ENCODE peak calls at places on chromosomes 7 and 10, in four cellular contexts. C is SJCRH30; I is CD8-positive, alpha-beta T cell; E is IMR-90. O is an unnamed sample.

GRCh38 chr7:6386779-6387178 is 61.0 kb downstream of the DAGLB start:
- DNase-seq in E (no peak), I (no peak), C (no peak), O (no peak)

GRCh38 chr7:118129037-118129436 is 54.9 kb upstream of the LSM8 start:
- DNase-seq in C (no peak), I (no peak), E (no peak), O (peak; percentile 11)

GRCh38 chr10:131777921-131778320 is 122.9 kb upstream of the PPP2R2D start:
- DNase-seq in I (no peak), E (no peak), C (no peak), O (no peak)

GRCh38 chr7:31416381-31416780 is 75.9 kb upstream of the NEUROD6 start:
- DNase-seq in E (no peak), C (no peak), I (no peak), O (no peak)

GRCh38 chr7:130392456-130392860 is 12.2 kb downstream of the CPA1 start:
- DNase-seq in I (no peak), E (peak; percentile 71), C (no peak), O (no peak)

GRCh38 chr7:149670288-149670687 is 103.1 kb downstream of the ZNF467 start:
- DNase-seq in I (no peak), E (peak; percentile 10), C (peak; percentile 63), O (no peak)

GRCh38 chr7:3649250-3649649 is 348.2 kb downstream of the SDK1 start:
- DNase-seq in I (no peak), C (peak; percentile 7), E (peak; percentile 25), O (no peak)

GRCh38 chr10:91493313-91493712 is 83.2 kb downstream of the HECTD2 start:
- DNase-seq in E (peak; percentile 63), I (no peak), C (no peak), O (peak; percentile 15)

GRCh38 chr7:81846398-81846797 is 76.6 kb upstream of the HGF start:
- DNase-seq in E (peak; percentile 74), C (no peak), I (no peak), O (no peak)

DNA sequence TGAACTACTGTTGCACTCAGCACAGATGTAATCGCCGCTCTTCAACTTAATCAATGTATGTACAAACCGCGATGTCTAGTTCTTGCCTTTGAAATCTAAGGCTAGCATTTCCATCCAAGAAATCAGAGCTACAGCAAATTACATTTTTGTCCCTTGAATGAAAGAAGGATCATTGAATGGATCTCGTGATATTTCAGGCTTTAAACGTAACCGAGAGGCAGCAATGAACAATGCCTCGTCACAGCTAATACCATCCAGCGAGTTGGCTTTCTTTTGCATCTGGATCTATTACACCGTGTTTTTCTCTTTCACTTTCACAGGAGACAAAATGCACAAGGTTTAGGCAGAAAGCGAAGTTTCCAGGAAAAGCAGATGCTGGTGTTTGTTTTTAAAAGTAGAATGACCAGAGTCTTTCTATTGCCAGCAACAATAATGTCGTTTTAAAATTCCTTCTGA is 5.5 kb downstream of the SKIDA1 start:
- DNase-seq in I (no peak), C (no peak), E (peak; percentile 84), O (no peak)
- H3K4me3 ChIP-seq in I (no peak overlapping the region), C (peak overlapping the region; percentile 67), E (peak overlapping the region; percentile 95), O (no peak overlapping the region)

GRCh38 chr10:36172574-36172973 is 530.5 kb upstream of the FZD8 start:
- DNase-seq in E (peak; percentile 85), C (no peak), I (no peak), O (no peak)
- H3K4me3 ChIP-seq in E (peak overlapping the region; percentile 4), C (no peak overlapping the region), I (no peak overlapping the region), O (no peak overlapping the region)

GRCh38 chr10:86671985-86672710 is 3.8 kb downstream of the LDB3 start:
- DNase-seq in I (no peak), C (peak; percentile 29), E (peak; percentile 25), O (no peak)
- H3K4me3 ChIP-seq in I (no peak overlapping the region), C (no peak overlapping the region), E (no peak overlapping the region), O (no peak overlapping the region)

GRCh38 chr7:27172823-27173411 is 1.2 kb downstream of the HOXA10 start:
- DNase-seq in I (no peak), C (peak; percentile 73), E (no peak), O (no peak)

GRCh38 chr7:27172388-27172774 is 1.7 kb downstream of the HOXA10 start:
- DNase-seq in C (peak; percentile 30), E (no peak), I (no peak), O (no peak)

GRCh38 chr7:27170936-27171635 is 3.0 kb downstream of the HOXA10 start:
- DNase-seq in E (no peak), I (no peak), C (no peak), O (no peak)

GRCh38 chr7:27170494-27170811 is 3.7 kb downstream of the HOXA10 start:
- DNase-seq in I (no peak), E (no peak), C (no peak), O (no peak)

GRCh38 chr7:27171636-27172387 is 2.3 kb downstream of the HOXA10 start:
- DNase-seq in I (no peak), E (no peak), C (no peak), O (no peak)
- H3K4me3 ChIP-seq in I (no peak overlapping the region), E (no peak overlapping the region), C (peak overlapping the region; percentile 84), O (no peak overlapping the region)

GRCh38 chr7:77985232-77985973 is 186.8 kb downstream of the PHTF2 start:
- DNase-seq in I (no peak), C (no peak), E (no peak), O (no peak)

GRCh38 chr7:77985974-77986339 is 187.4 kb downstream of the PHTF2 start:
- DNase-seq in I (no peak), C (no peak), E (no peak), O (no peak)

GRCh38 chr7:77983973-77984372 is 185.4 kb downstream of the PHTF2 start:
- DNase-seq in E (no peak), I (no peak), C (no peak), O (no peak)

GRCh38 chr7:77980087-77980713 is 181.6 kb downstream of the PHTF2 start:
- DNase-seq in C (no peak), E (no peak), I (no peak), O (no peak)

GRCh38 chr7:77982926-77983550 is 184.5 kb downstream of the PHTF2 start:
- DNase-seq in I (no peak), C (no peak), E (no peak), O (no peak)
- H3K4me3 ChIP-seq in I (no peak overlapping the region), C (no peak overlapping the region), E (no peak overlapping the region), O (no peak overlapping the region)

DNA sequence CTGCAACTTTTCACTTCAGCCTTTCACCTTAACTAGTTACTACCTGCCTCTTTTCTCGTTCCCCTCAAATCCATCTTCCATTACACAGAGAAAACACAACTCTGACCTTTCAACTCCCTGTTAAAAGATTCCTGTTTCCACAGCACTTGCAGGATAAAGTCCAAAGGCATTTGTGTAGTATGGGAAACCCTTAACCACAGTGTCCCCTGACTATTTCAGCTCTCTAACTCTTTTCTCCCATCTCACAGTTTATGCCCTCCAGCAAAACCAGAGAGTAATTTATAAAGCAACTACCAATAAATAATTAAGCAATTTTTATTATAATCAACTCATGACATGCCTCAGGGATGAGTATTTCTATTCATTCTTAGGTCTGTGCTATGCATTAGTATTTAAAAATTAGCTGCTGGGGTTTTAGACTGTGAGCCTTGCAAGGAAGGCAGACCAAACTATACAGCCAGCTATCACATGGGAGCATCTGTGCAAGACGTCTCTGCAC is 51.0 kb downstream of the COL1A2 start:
- DNase-seq in I (no peak), E (no peak), C (no peak), O (no peak)
- H3K4me3 ChIP-seq in I (no peak overlapping the region), E (no peak overlapping the region), C (no peak overlapping the region), O (no peak overlapping the region)

GRCh38 chr10:121594623-121595320 is 3.5 kb downstream of the FGFR2 start:
- DNase-seq in E (no peak), I (no peak), C (no peak), O (no peak)

GRCh38 chr10:121597504-121598241 is 571 bp downstream of the FGFR2 start:
- DNase-seq in I (no peak), C (peak; percentile 48), E (no peak), O (no peak)

GRCh38 chr10:121596668-121597503 is 1.4 kb downstream of the FGFR2 start:
- DNase-seq in I (no peak), E (no peak), C (peak; percentile 62), O (no peak)

GRCh38 chr10:121595321-121595805 is 2.9 kb downstream of the FGFR2 start:
- DNase-seq in C (no peak), I (no peak), E (no peak), O (no peak)

GRCh38 chr10:121595806-121596667 is 2.2 kb downstream of the FGFR2 start:
- DNase-seq in I (no peak), E (no peak), C (peak; percentile 70), O (no peak)
- H3K4me3 ChIP-seq in I (no peak overlapping the region), E (no peak overlapping the region), C (peak overlapping the region; percentile 81), O (no peak overlapping the region)

DNA sequence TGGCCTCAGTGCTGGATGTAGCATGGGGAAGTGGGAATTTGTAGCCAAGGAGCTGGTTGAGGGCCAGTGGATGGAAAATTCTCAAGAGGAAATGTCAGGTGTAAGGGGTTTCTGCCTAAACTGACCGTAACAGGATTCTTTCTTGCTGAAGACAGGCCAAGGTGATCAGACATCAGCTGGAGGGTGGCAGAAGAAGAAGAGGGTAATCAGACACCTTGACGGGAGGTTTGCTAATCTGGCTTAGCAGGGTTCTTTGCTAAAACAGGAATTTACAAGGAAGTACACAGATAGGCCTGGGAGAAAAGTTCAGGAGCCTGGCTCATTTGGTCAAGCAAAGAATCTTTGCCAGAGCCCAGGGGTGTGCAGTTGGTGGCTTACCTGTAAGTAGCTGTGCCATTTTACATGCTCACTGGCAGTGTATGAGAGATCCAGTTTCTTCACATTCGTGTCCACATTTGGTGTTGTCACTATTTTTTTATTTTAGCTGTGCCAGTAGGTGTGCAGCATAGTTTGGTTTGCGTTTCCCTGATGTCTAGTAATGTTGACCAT is 73.7 kb downstream of the BMPR1A start:
- DNase-seq in C (no peak), E (no peak), I (no peak), O (no peak)
- H3K4me3 ChIP-seq in C (no peak overlapping the region), E (no peak overlapping the region), I (no peak overlapping the region), O (no peak overlapping the region)

DNA sequence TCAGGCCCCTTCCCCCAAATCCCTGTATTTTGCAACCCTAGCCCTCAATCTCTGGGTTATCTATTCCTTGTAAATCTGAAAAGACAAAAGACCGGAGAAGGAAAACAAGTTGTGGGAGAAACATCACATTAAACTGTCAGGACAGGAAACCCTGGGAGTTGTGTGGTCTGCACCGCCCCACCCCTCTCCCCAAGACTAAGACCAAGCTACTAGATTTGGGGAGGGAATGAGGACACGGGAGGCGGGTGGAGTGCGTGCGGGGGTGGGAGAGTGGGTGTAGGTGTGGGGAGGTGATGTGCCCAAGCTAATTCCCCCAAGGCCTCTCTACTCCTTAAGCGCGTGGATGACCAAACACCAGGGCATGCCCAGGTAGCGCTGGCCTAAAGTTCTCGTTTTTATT is 1.3 kb downstream of the JCAD start:
- DNase-seq in C (no peak), E (no peak), I (no peak), O (no peak)
- H3K4me3 ChIP-seq in C (no peak overlapping the region), E (peak overlapping the region; percentile 99), I (no peak overlapping the region), O (no peak overlapping the region)

O was measured in Jurkat, Clone E6-1.